ENCODE peak calls at places on chromosomes 1 and 21, in six cellular contexts. P is NCI-H1092, D is K562, W is astrocyte, K is neuronal stem cell, J is iris pigment epithelial cell. B is an unnamed sample.

GRCh38 chr1:202680586-202681352 is 29.5 kb downstream of the SYT2 start:
- DNase-seq in J (no peak), P (no peak), K (peak; percentile 29), W (no peak), D (no peak), B (no peak)

GRCh38 chr1:220926146-220926545 is 46.9 kb downstream of the HLX start:
- DNase-seq in J (peak; percentile 11), P (peak; percentile 54), K (no peak), W (peak; percentile 2), D (no peak), B (no peak)

GRCh38 chr21:45403825-45404725 is 890 bp upstream of the COL18A1 start:
- DNase-seq in W (peak; percentile 76), J (no peak), D (peak; percentile 40), K (no peak), P (no peak), B (no peak)

GRCh38 chr1:166117776-166118175 is 49.0 kb downstream of the FAM78B start:
- DNase-seq in K (no peak), J (no peak), D (no peak), P (no peak), W (no peak), B (no peak)

GRCh38 chr1:145995148-145995851 is 1.1 kb downstream of the TXNIP start:
- DNase-seq in W (no peak), K (no peak), J (no peak), D (no peak), P (no peak), B (no peak)

GRCh38 chr1:7009741-7010525 is 224.7 kb downstream of the CAMTA1 start:
- DNase-seq in W (no peak), K (no peak), P (no peak), J (no peak), D (no peak), B (no peak)

GRCh38 chr1:194289569-194290266 is 1103.3 kb upstream of the B3GALT2 start:
- DNase-seq in J (no peak), K (no peak), P (no peak), W (no peak), D (no peak), B (no peak)

GRCh38 chr1:33925586-33925985 is 61.7 kb downstream of the HMGB4 start:
- DNase-seq in K (no peak), D (no peak), P (no peak), J (no peak), W (peak; percentile 20), B (no peak)

GRCh38 chr1:111195002-111195684 is 5.3 kb downstream of the DENND2D start:
- DNase-seq in K (no peak), D (peak; percentile 45), J (no peak), P (no peak), W (no peak), B (no peak)

GRCh38 chr1:47941609-47942237 is 55.5 kb downstream of the TRABD2B start:
- DNase-seq in W (no peak), K (no peak), J (peak; percentile 11), D (no peak), P (no peak), B (no peak)

GRCh38 chr1:3636531-3636930 is 11.7 kb downstream of the TPRG1L start:
- DNase-seq in K (no peak), W (no peak), P (no peak), J (no peak), D (no peak), B (no peak)

GRCh38 chr1:219732814-219733491 is 120.0 kb upstream of the ZC3H11B start:
- DNase-seq in W (no peak), P (no peak), K (no peak), D (no peak), J (no peak), B (no peak)

GRCh38 chr1:119870917-119871486 is 25.3 kb downstream of the ADAM30 start:
- DNase-seq in D (peak; percentile 86), P (peak; percentile 79), W (peak; percentile 45), J (peak; percentile 69), K (peak; percentile 78), B (peak; percentile 67)

GRCh38 chr1:208879025-208879424 is 634.8 kb upstream of the PLXNA2 start:
- DNase-seq in J (no peak), W (no peak), D (no peak), P (no peak), K (no peak), B (no peak)

GRCh38 chr1:206674236-206674635 is 10.5 kb upstream of the MAPKAPK2 start:
- DNase-seq in W (no peak), J (no peak), P (no peak), D (no peak), K (no peak), B (no peak)

GRCh38 chr21:43994646-43995045 is 17.5 kb upstream of the TRAPPC10 start:
- DNase-seq in P (no peak), J (no peak), D (no peak), W (no peak), K (no peak), B (no peak)

GRCh38 chr1:40049745-40050144 is 9.2 kb downstream of the CAP1 start:
- DNase-seq in W (peak; percentile 55), K (no peak), J (peak; percentile 48), P (no peak), D (no peak), B (no peak)

GRCh38 chr1:6419803-6420593 is at the start of gene HES2:
- DNase-seq in P (no peak), D (peak; percentile 70), W (no peak), J (no peak), K (no peak), B (no peak)

GRCh38 chr1:114011796-114012195 is 32.5 kb downstream of the OLFML3 start:
- DNase-seq in P (no peak), K (no peak), D (no peak), W (no peak), J (no peak), B (no peak)

GRCh38 chr1:245956225-245956624 is 550.9 kb downstream of the SMYD3 start:
- DNase-seq in W (peak; percentile 39), K (no peak), P (no peak), D (peak; percentile 60), J (peak; percentile 55), B (no peak)

B was measured in COR-L47.